ENCODE peak calls at places on chromosomes 4 and X, in five cellular contexts. M is neural progenitor cell, N is epithelial cell of esophagus, B is NCI-H510A, Y is astrocyte. C is an unnamed sample.

GRCh38 chr4:181952478-181952877 is 290.7 kb upstream of the TENM3 start:
- DNase-seq in B (no peak), N (peak; percentile 93), Y (peak; percentile 96), M (peak; percentile 11), C (peak; percentile 70)

GRCh38 chrX:110051559-110051958 is 48.6 kb downstream of the TMEM164 start:
- DNase-seq in M (peak; percentile 43), N (no peak), B (no peak), Y (peak; percentile 21), C (no peak)

GRCh38 chr4:156946508-156947197 is 24.9 kb downstream of the PDGFC start:
- DNase-seq in M (no peak), B (no peak), N (peak; percentile 98), Y (peak; percentile 99), C (peak; percentile 53)

GRCh38 chr4:123603165-123603564 is 206.6 kb downstream of the SPRY1 start:
- DNase-seq in Y (peak; percentile 42), M (no peak), B (no peak), N (peak; percentile 88), C (peak; percentile 9)

GRCh38 chrX:115900425-115900824 is 270.1 kb upstream of the AGTR2 start:
- DNase-seq in M (no peak), B (no peak), N (no peak), Y (no peak), C (no peak)

GRCh38 chr4:137960371-137961050 is 281.6 kb downstream of the SLC7A11 start:
- DNase-seq in Y (peak; percentile 88), B (no peak), N (peak; percentile 83), M (no peak), C (no peak)

GRCh38 chr4:2412534-2412884 is 5.9 kb downstream of the ZFYVE28 start:
- DNase-seq in Y (no peak), B (no peak), M (no peak), N (peak; percentile 41), C (no peak)

GRCh38 chr4:126938023-126938422 is 694.7 kb upstream of the INTU start:
- DNase-seq in Y (peak; percentile 29), N (no peak), M (no peak), B (no peak), C (no peak)

GRCh38 chrX:41677661-41678060 is 11.1 kb upstream of the GPR34 start:
- DNase-seq in M (no peak), Y (no peak), N (no peak), B (no peak), C (no peak)

GRCh38 chr4:25330905-25331816 is 18.6 kb downstream of the ZCCHC4 start:
- DNase-seq in Y (no peak), M (no peak), N (no peak), B (no peak), C (no peak)

GRCh38 chrX:47581731-47582647 is at the start of gene TIMP1:
- DNase-seq in B (peak; percentile 13), M (peak; percentile 83), Y (peak; percentile 88), N (peak; percentile 91), C (peak; percentile 70)

GRCh38 chr4:7909966-7910720 is 29.5 kb downstream of the AFAP1 start:
- DNase-seq in N (peak; percentile 65), M (peak; percentile 10), Y (no peak), B (no peak), C (no peak)

GRCh38 chr4:8167815-8168214 is 9.2 kb upstream of the ABLIM2 start:
- DNase-seq in Y (no peak), N (peak; percentile 23), B (no peak), M (no peak), C (no peak)

GRCh38 chrX:68432648-68433047 is 647 bp downstream of the OPHN1 start:
- DNase-seq in M (no peak), N (peak; percentile 16), Y (peak; percentile 33), B (no peak), C (no peak)

GRCh38 chrX:23497919-23498318 is 163.3 kb downstream of the PTCHD1 start:
- DNase-seq in N (no peak), M (no peak), B (no peak), Y (no peak), C (no peak)

GRCh38 chr4:75844151-75844662 is 58.0 kb downstream of the PPEF2 start:
- DNase-seq in M (no peak), Y (peak; percentile 95), B (no peak), N (no peak), C (peak; percentile 55)

GRCh38 chr4:105895609-105896460 is 564 bp downstream of the NPNT start:
- DNase-seq in M (peak; percentile 77), Y (peak; percentile 2), N (peak; percentile 77), B (peak; percentile 3), C (no peak)

GRCh38 chr4:114383721-114384120 is 214.9 kb upstream of the UGT8 start:
- DNase-seq in M (no peak), Y (peak; percentile 95), N (peak; percentile 51), B (no peak), C (peak; percentile 69)

GRCh38 chrX:74613350-74614192 is 853 bp downstream of the RLIM start:
- DNase-seq in N (peak; percentile 50), B (peak; percentile 0), Y (peak; percentile 12), M (peak; percentile 29), C (no peak)

GRCh38 chr4:176163041-176163440 is 32.3 kb downstream of the SPATA4 start:
- DNase-seq in N (no peak), B (no peak), Y (no peak), M (no peak), C (no peak)

GRCh38 chr4:138835833-138836521 is 179.6 kb upstream of the NOCT start:
- DNase-seq in N (peak; percentile 62), B (no peak), Y (peak; percentile 18), M (no peak), C (no peak)

GRCh38 chr4:59818656-59819055 is 1381.5 kb upstream of the ADGRL3 start:
- DNase-seq in B (no peak), M (no peak), N (no peak), Y (peak; percentile 5), C (no peak)

GRCh38 chrX:2559124-2559523 is 58.3 kb upstream of the DHRSX start:
- DNase-seq in M (no peak), Y (no peak), N (no peak), B (no peak), C (no peak)

GRCh38 chr4:74738756-74739155 is 55.6 kb downstream of the BTC start:
- DNase-seq in N (peak; percentile 88), Y (no peak), M (no peak), B (no peak), C (no peak)

GRCh38 chr4:15714616-15715015 is 11.8 kb downstream of the BST1 start:
- DNase-seq in B (no peak), N (no peak), M (no peak), Y (peak; percentile 79), C (no peak)

GRCh38 chrX:140091276-140091886 is 126.1 kb upstream of the CXorf66 start:
- DNase-seq in B (no peak), Y (no peak), M (peak; percentile 67), N (peak; percentile 1), C (no peak)

GRCh38 chrX:121254336-121254735 is 206.9 kb downstream of the GLUD2 start:
- DNase-seq in M (peak; percentile 31), B (no peak), N (no peak), Y (no peak), C (no peak)

GRCh38 chr4:5922556-5922955 is 29.7 kb upstream of the CRMP1 start:
- DNase-seq in Y (no peak), B (no peak), M (no peak), N (no peak), C (no peak)

GRCh38 chr4:161894493-161895167 is 269.2 kb downstream of the FSTL5 start:
- DNase-seq in M (no peak), B (no peak), N (peak; percentile 92), Y (no peak), C (no peak)

GRCh38 chr4:52588097-52588496 is 71.0 kb downstream of the USP46 start:
- DNase-seq in N (peak; percentile 14), B (no peak), Y (no peak), M (peak; percentile 60), C (no peak)

GRCh38 chr4:80732010-80732409 is 298.5 kb upstream of the BMP3 start:
- DNase-seq in M (no peak), Y (peak; percentile 60), N (peak; percentile 6), B (no peak), C (no peak)

GRCh38 chrX:53476371-53476770 is 42.2 kb upstream of the HSD17B10 start:
- DNase-seq in Y (peak; percentile 84), M (no peak), N (peak; percentile 88), B (no peak), C (no peak)

GRCh38 chr4:924107-925096 is 7.7 kb downstream of the GAK start:
- DNase-seq in N (peak; percentile 43), M (no peak), Y (peak; percentile 65), B (no peak), C (no peak)